ENCODE peak calls at places on chromosome 5, in ten cellular contexts. W is Peyer's patch, F is GM13977, Z is NB4, L is dorsolateral prefrontal cortex, T is Calu3, K is transverse colon, R is prostate gland, U is IMR-90, G is WTC11. E is an unnamed sample.

GRCh38 chr5:58751222-58751621 is 168.3 kb downstream of the RAB3C start:
- DNase-seq in W (peak; percentile 49), F (no peak), Z (peak; percentile 48), L (no peak), T (peak; percentile 10), K (peak; percentile 33), R (no peak), U (peak; percentile 23), G (no peak), E (no peak)

GRCh38 chr5:125311743-125312142 is 565.3 kb upstream of the ZNF608 start:
- DNase-seq in W (no peak), F (no peak), Z (no peak), L (no peak), T (no peak), K (no peak), R (no peak), U (peak; percentile 94), G (no peak), E (peak; percentile 91)

GRCh38 chr5:60843693-60844428 is at the start of gene ELOVL7:
- DNase-seq in W (peak; percentile 84), F (peak; percentile 85), Z (no peak), L (peak; percentile 66), T (peak; percentile 97), K (peak; percentile 87), R (peak; percentile 89), U (peak; percentile 11), G (peak; percentile 93), E (peak; percentile 90)

GRCh38 chr5:82599692-82600091 is 321.5 kb upstream of the RPS23 start:
- DNase-seq in W (no peak), F (no peak), Z (no peak), L (no peak), T (no peak), K (no peak), R (no peak), U (no peak), G (no peak), E (no peak)

GRCh38 chr5:125054106-125054505 is 307.7 kb upstream of the ZNF608 start:
- DNase-seq in W (no peak), F (no peak), Z (no peak), L (no peak), T (no peak), K (no peak), R (no peak), U (peak; percentile 22), G (no peak), E (peak; percentile 38)

GRCh38 chr5:138138949-138139775 is at the start of gene NME5:
- DNase-seq in W (peak; percentile 62), F (peak; percentile 82), Z (peak; percentile 49), L (peak; percentile 76), T (peak; percentile 76), K (peak; percentile 63), R (peak; percentile 56), U (peak; percentile 40), G (peak; percentile 73), E (no peak)

GRCh38 chr5:91963166-91963565 is 580.0 kb upstream of the ARRDC3 start:
- DNase-seq in W (no peak), F (no peak), Z (no peak), L (no peak), T (no peak), K (no peak), R (no peak), U (no peak), G (no peak), E (no peak)

GRCh38 chr5:177378884-177379883 is 5.0 kb upstream of the SLC34A1 start:
- DNase-seq in W (no peak), F (peak; percentile 80), Z (peak; percentile 60), L (no peak), T (peak; percentile 67), K (no peak), R (no peak), U (peak; percentile 97), G (no peak), E (peak; percentile 75)

GRCh38 chr5:106171132-106171531 is 1499.6 kb downstream of the EFNA5 start:
- DNase-seq in W (no peak), F (no peak), Z (no peak), L (no peak), T (no peak), K (no peak), R (no peak), U (no peak), G (no peak), E (no peak)

GRCh38 chr5:77360381-77360780 is 131.7 kb downstream of the WDR41 start:
- DNase-seq in W (no peak), F (no peak), Z (no peak), L (no peak), T (no peak), K (no peak), R (no peak), U (peak; percentile 10), G (no peak), E (no peak)

GRCh38 chr5:33688041-33688980 is 203.5 kb downstream of the ADAMTS12 start:
- DNase-seq in W (no peak), F (no peak), Z (no peak), L (no peak), T (no peak), K (no peak), R (no peak), U (no peak), G (no peak), E (no peak)

GRCh38 chr5:65640240-65640639 is 15.4 kb downstream of the SHLD3 start:
- DNase-seq in W (no peak), F (no peak), Z (no peak), L (no peak), T (no peak), K (no peak), R (no peak), U (peak; percentile 62), G (no peak), E (no peak)

GRCh38 chr5:133025804-133026663 is at the start of gene ZCCHC10:
- DNase-seq in W (peak; percentile 97), F (peak; percentile 92), Z (peak; percentile 94), L (peak; percentile 87), T (peak; percentile 96), K (peak; percentile 95), R (peak; percentile 91), U (peak; percentile 89), G (peak; percentile 98), E (peak; percentile 98)

GRCh38 chr5:75053286-75054109 is 1.1 kb upstream of the GCNT4 start:
- DNase-seq in W (peak; percentile 78), F (peak; percentile 31), Z (peak; percentile 48), L (no peak), T (peak; percentile 76), K (peak; percentile 63), R (peak; percentile 33), U (peak; percentile 73), G (peak; percentile 60), E (peak; percentile 72)

GRCh38 chr5:179504191-179504590 is 46.2 kb upstream of the RUFY1 start:
- DNase-seq in W (no peak), F (no peak), Z (no peak), L (no peak), T (no peak), K (no peak), R (no peak), U (no peak), G (no peak), E (no peak)

DNA sequence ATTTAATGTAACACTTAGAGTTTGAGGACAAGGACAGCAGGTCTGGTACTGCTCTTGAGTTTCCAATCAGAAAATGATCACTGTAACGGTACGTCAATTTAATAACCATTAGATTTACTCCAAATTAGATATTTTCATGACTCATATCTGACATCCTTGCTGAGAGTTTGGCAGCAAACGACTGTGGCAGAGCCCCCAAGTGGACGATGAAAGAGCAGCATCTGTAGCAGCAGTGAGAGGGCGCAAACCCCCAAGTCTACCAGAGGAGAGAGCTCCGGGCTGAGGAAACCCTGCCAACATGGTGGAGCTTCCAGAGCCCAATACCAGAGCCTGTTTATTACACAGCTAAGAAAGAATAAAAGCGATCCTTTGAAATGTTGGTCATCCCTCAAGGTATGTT is 73.2 kb upstream of the EPB41L4A start:
- DNase-seq in W (peak; percentile 69), F (peak; percentile 60), Z (peak; percentile 68), L (peak; percentile 63), T (peak; percentile 77), K (peak; percentile 45), R (no peak), U (peak; percentile 23), G (peak; percentile 69), E (peak; percentile 76)
- TF ChIP-seq CTCF in W (peak; percentile 11), F (peak; percentile 67), Z (peak; percentile 89), L (no peak), T (peak; percentile 84), K (peak; percentile 39), R (peak; percentile 31), U (peak; percentile 40), G (peak; percentile 42), E (peak; percentile 56)

DNA sequence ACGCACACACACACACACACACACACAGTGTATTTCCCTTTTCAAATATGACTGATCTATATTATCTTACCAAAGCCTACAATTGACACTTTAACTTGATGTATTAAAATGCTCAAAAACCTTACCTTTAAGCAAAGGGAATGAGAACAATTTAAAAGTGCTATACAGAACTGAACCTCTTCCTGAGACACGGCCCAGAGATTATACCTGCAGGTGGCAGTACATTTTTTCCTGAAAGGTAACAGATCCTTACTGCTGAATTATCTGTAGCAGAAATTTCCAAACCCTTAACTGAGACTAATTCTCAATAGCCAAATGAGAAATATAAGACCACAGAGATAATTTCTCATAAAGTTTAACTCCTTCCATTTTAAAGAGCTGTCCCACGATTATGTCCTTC is 91.1 kb downstream of the MYO10 start:
- DNase-seq in W (no peak), F (no peak), Z (no peak), L (no peak), T (no peak), K (no peak), R (no peak), U (no peak), G (no peak), E (no peak)
- TF ChIP-seq CTCF in W (peak; percentile 37), F (no peak), Z (no peak), L (no peak), T (no peak), K (peak; percentile 15), R (no peak), U (no peak), G (no peak), E (peak; percentile 29)

GRCh38 chr5:150122158-150122510 is 33.5 kb downstream of the PDGFRB start:
- DNase-seq in W (peak; percentile 88), F (peak; percentile 90), Z (peak; percentile 73), L (no peak), T (peak; percentile 62), K (peak; percentile 88), R (no peak), U (no peak), G (peak; percentile 65), E (peak; percentile 59)
- TF ChIP-seq CTCF in W (peak; percentile 82), F (peak; percentile 63), Z (peak; percentile 60), L (no peak), T (peak; percentile 57), K (peak; percentile 29), R (no peak), U (peak; percentile 17), G (no peak), E (no peak)

GRCh38 chr5:115571441-115571878 is 26.9 kb upstream of the FEM1C start:
- DNase-seq in W (no peak), F (no peak), Z (no peak), L (peak; percentile 84), T (no peak), K (no peak), R (peak; percentile 9), U (no peak), G (no peak), E (no peak)
- TF ChIP-seq CTCF in W (no peak), F (no peak), Z (no peak), L (peak; percentile 33), T (no peak), K (no peak), R (no peak), U (no peak), G (no peak), E (no peak)

E was measured in RWPE1.